ENCODE peak calls at places on chromosome 3, in five cellular contexts. One of them, this sample, is unnamed.

GRCh38 chr3:116179091-116179490 is 266.2 kb downstream of the LSAMP start:
- DNase-seq in HEK293T: no peak
- DNase-seq in H1: no peak
- DNase-seq in HepG2: no peak
- DNase-seq in GM12878: no peak
- DNase-seq in this sample: no peak

GRCh38 chr3:17850448-17850847 is 108.0 kb upstream of the TBC1D5 start:
- DNase-seq in HEK293T: no peak
- DNase-seq in H1: no peak
- DNase-seq in HepG2: no peak
- DNase-seq in GM12878: no peak
- DNase-seq in this sample: no peak

GRCh38 chr3:187833375-187833774 is 88.1 kb upstream of the BCL6 start:
- DNase-seq in HEK293T: no peak
- DNase-seq in H1: peak
- DNase-seq in HepG2: no peak
- DNase-seq in GM12878: no peak
- DNase-seq in this sample: no peak

GRCh38 chr3:12369598-12369997 is 80.7 kb downstream of the PPARG start:
- DNase-seq in HEK293T: no peak
- DNase-seq in H1: no peak
- DNase-seq in HepG2: no peak
- DNase-seq in GM12878: no peak
- DNase-seq in this sample: no peak

GRCh38 chr3:1962531-1963090 is 136.1 kb upstream of the CNTN4 start:
- DNase-seq in HEK293T: no peak
- DNase-seq in H1: no peak
- DNase-seq in HepG2: no peak
- DNase-seq in GM12878: no peak
- DNase-seq in this sample: no peak

GRCh38 chr3:77411990-77412389 is 372.1 kb downstream of the ROBO2 start:
- DNase-seq in HEK293T: no peak
- DNase-seq in H1: no peak
- DNase-seq in HepG2: no peak
- DNase-seq in GM12878: no peak
- DNase-seq in this sample: no peak

GRCh38 chr3:20254268-20255117 is 68.5 kb upstream of the SGO1 start:
- DNase-seq in HEK293T: no peak
- DNase-seq in H1: no peak
- DNase-seq in HepG2: no peak
- DNase-seq in GM12878: no peak
- DNase-seq in this sample: no peak

GRCh38 chr3:15796771-15797599 is 794 bp downstream of the ANKRD28 start:
- DNase-seq in HEK293T: peak
- DNase-seq in H1: no peak
- DNase-seq in HepG2: peak
- DNase-seq in GM12878: no peak
- DNase-seq in this sample: no peak

GRCh38 chr3:36364260-36364659 is 16.0 kb upstream of the STAC start:
- DNase-seq in HEK293T: no peak
- DNase-seq in H1: no peak
- DNase-seq in HepG2: no peak
- DNase-seq in GM12878: no peak
- DNase-seq in this sample: no peak

GRCh38 chr3:52406231-52406661 is 38.7 kb downstream of the SEMA3G start:
- DNase-seq in HEK293T: no peak
- DNase-seq in H1: no peak
- DNase-seq in HepG2: no peak
- DNase-seq in GM12878: no peak
- DNase-seq in this sample: no peak

GRCh38 chr3:43319794-43320193 is 33.5 kb downstream of the SNRK start:
- DNase-seq in HEK293T: no peak
- DNase-seq in H1: no peak
- DNase-seq in HepG2: no peak
- DNase-seq in GM12878: no peak
- DNase-seq in this sample: no peak

GRCh38 chr3:185207931-185208746 is 45.7 kb downstream of the EHHADH start:
- DNase-seq in HEK293T: no peak
- DNase-seq in H1: no peak
- DNase-seq in HepG2: no peak
- DNase-seq in GM12878: peak
- DNase-seq in this sample: no peak

GRCh38 chr3:144362126-144362525 is 390.5 kb downstream of the DIPK2A start:
- DNase-seq in HEK293T: no peak
- DNase-seq in H1: no peak
- DNase-seq in HepG2: no peak
- DNase-seq in GM12878: no peak
- DNase-seq in this sample: no peak

GRCh38 chr3:124032881-124033359 is 41.0 kb upstream of the ROPN1 start:
- DNase-seq in HEK293T: peak
- DNase-seq in H1: peak
- DNase-seq in HepG2: peak
- DNase-seq in GM12878: no peak
- DNase-seq in this sample: peak

GRCh38 chr3:27311400-27311799 is 57.8 kb downstream of the NEK10 start:
- DNase-seq in HEK293T: no peak
- DNase-seq in H1: no peak
- DNase-seq in HepG2: peak
- DNase-seq in GM12878: no peak
- DNase-seq in this sample: peak

GRCh38 chr3:20022954-20023644 is 11.0 kb upstream of the PP2D1 start:
- DNase-seq in HEK293T: no peak
- DNase-seq in H1: no peak
- DNase-seq in HepG2: no peak
- DNase-seq in GM12878: no peak
- DNase-seq in this sample: no peak

GRCh38 chr3:187610926-187611545 is 59.2 kb downstream of the SST start:
- DNase-seq in HEK293T: no peak
- DNase-seq in H1: no peak
- DNase-seq in HepG2: no peak
- DNase-seq in GM12878: no peak
- DNase-seq in this sample: no peak

GRCh38 chr3:38476157-38476756 is 19.9 kb upstream of the EXOG start:
- DNase-seq in HEK293T: no peak
- DNase-seq in H1: no peak
- DNase-seq in HepG2: no peak
- DNase-seq in GM12878: no peak
- DNase-seq in this sample: no peak

GRCh38 chr3:159807137-159808028 is 181.3 kb upstream of the IL12A start:
- DNase-seq in HEK293T: no peak
- DNase-seq in H1: no peak
- DNase-seq in HepG2: no peak
- DNase-seq in GM12878: no peak
- DNase-seq in this sample: no peak

GRCh38 chr3:53158700-53159414 is 2.2 kb upstream of the PRKCD start:
- DNase-seq in HEK293T: no peak
- DNase-seq in H1: no peak
- DNase-seq in HepG2: no peak
- DNase-seq in GM12878: no peak
- DNase-seq in this sample: no peak

GRCh38 chr3:155859859-155860258 is 5.6 kb upstream of the SLC33A1 start:
- DNase-seq in HEK293T: no peak
- DNase-seq in H1: no peak
- DNase-seq in HepG2: peak
- DNase-seq in GM12878: no peak
- DNase-seq in this sample: no peak

GRCh38 chr3:136882575-136882974 is 20.6 kb downstream of the NCK1 start:
- DNase-seq in HEK293T: no peak
- DNase-seq in H1: no peak
- DNase-seq in HepG2: no peak
- DNase-seq in GM12878: no peak
- DNase-seq in this sample: no peak

GRCh38 chr3:141476033-141476432 is 10.8 kb upstream of the RASA2 start:
- DNase-seq in HEK293T: no peak
- DNase-seq in H1: no peak
- DNase-seq in HepG2: no peak
- DNase-seq in GM12878: no peak
- DNase-seq in this sample: no peak
- TF ChIP-seq SUZ12 in HEK293T: no peak
- TF ChIP-seq SUZ12 in H1: no peak
- TF ChIP-seq SUZ12 in HepG2: no peak
- TF ChIP-seq SUZ12 in GM12878: no peak
- TF ChIP-seq SUZ12 in this sample: no peak

DNA sequence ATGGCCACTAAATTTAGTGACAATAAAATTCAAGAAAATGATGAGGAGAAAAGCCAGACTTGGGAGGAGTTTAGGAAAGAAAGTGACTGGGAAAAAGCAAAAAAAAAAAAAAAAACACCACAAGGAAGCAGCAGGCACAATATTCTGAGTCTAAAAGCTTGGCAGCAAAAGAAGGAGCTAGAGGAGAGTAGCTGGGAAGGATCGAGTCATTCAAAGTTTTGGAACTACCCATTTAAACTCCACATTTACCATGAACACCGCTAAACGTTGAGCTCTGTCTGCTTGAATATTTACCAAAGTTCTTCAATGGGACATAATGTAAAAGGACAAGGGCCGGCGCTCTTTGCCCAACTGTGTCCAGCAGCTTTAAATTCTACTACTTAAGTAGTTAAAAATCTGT is 481.9 kb downstream of the FOXP1 start:
- DNase-seq in HEK293T: no peak
- DNase-seq in H1: no peak
- DNase-seq in HepG2: no peak
- DNase-seq in GM12878: no peak
- DNase-seq in this sample: no peak
- TF ChIP-seq SUZ12 in HEK293T: no peak
- TF ChIP-seq SUZ12 in H1: no peak
- TF ChIP-seq SUZ12 in HepG2: no peak
- TF ChIP-seq SUZ12 in GM12878: no peak
- TF ChIP-seq SUZ12 in this sample: no peak

GRCh38 chr3:186268616-186269448 is 93.2 kb downstream of the DGKG start:
- DNase-seq in HEK293T: no peak
- DNase-seq in H1: peak
- DNase-seq in HepG2: peak
- DNase-seq in GM12878: no peak
- DNase-seq in this sample: peak
- TF ChIP-seq SUZ12 in HEK293T: no peak
- TF ChIP-seq SUZ12 in H1: no peak
- TF ChIP-seq SUZ12 in HepG2: no peak
- TF ChIP-seq SUZ12 in GM12878: no peak
- TF ChIP-seq SUZ12 in this sample: no peak

GRCh38 chr3:44476963-44477311 is 533 bp downstream of the ZNF445 start:
- DNase-seq in HEK293T: no peak
- DNase-seq in H1: no peak
- DNase-seq in HepG2: no peak
- DNase-seq in GM12878: no peak
- DNase-seq in this sample: no peak

GRCh38 chr3:44477312-44478030 is at the start of gene ZNF445:
- DNase-seq in HEK293T: peak
- DNase-seq in H1: peak
- DNase-seq in HepG2: peak
- DNase-seq in GM12878: no peak
- DNase-seq in this sample: peak

GRCh38 chr3:44478606-44479094 is 1.2 kb upstream of the ZNF445 start:
- DNase-seq in HEK293T: no peak
- DNase-seq in H1: no peak
- DNase-seq in HepG2: peak
- DNase-seq in GM12878: no peak
- DNase-seq in this sample: no peak

GRCh38 chr3:44478055-44478468 is 592 bp upstream of the ZNF445 start:
- DNase-seq in HEK293T: no peak
- DNase-seq in H1: no peak
- DNase-seq in HepG2: peak
- DNase-seq in GM12878: no peak
- DNase-seq in this sample: no peak

DNA sequence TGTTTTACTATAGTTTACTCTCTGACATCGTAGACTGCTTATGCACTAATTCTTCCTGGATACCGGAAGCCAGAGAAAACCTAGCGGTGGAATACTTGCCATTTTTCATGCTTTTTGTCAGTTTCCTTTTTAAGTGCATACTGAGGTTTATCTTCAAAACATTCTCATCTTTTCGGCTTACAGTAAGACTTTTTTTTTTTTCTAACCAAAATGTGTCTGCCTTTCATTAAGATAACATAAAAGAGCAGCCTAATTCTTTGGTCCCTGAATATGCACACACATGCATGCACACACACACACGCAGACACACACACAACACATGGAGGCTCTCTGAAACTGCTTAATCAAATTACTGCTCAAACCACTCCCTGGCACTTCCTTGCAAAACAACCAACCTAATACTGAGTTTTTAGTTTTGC is 1.3 kb downstream of the ZNF445 start:
- DNase-seq in HEK293T: no peak
- DNase-seq in H1: no peak
- DNase-seq in HepG2: no peak
- DNase-seq in GM12878: no peak
- DNase-seq in this sample: no peak
- TF ChIP-seq SUZ12 in HEK293T: no peak
- TF ChIP-seq SUZ12 in H1: no peak
- TF ChIP-seq SUZ12 in HepG2: no peak
- TF ChIP-seq SUZ12 in GM12878: no peak
- TF ChIP-seq SUZ12 in this sample: no peak

This sample was measured in NT2/D1.